ENCODE peak calls at places on chromosomes 12 and 14, in eight cellular contexts. One of them, this sample, is unnamed.

GRCh38 chr12:82299617-82300016 is 58.6 kb downstream of the CCDC59 start:
- DNase-seq in midbrain: no peak
- DNase-seq in HS-5: peak
- DNase-seq in stimulated activated CD4-positive, alpha-beta T cell treated with anti-CD3 and anti-CD28 coated beads, TNF-alpha, amount 100 ng/mL, for 24 hours: no peak
- DNase-seq in kidney epithelial cell: peak
- DNase-seq in mucosa of gallbladder: no peak
- DNase-seq in NCI-H2029 treated with DMSO at 0.1 percent for 48 hours: no peak
- DNase-seq in endothelial cell: no peak
- DNase-seq in this sample: no peak

GRCh38 chr12:13534645-13535398 is 338.3 kb downstream of the EMP1 start:
- DNase-seq in NCI-H2029 treated with DMSO at 0.1 percent for 48 hours: peak
- DNase-seq in mucosa of gallbladder: peak
- DNase-seq in endothelial cell: peak
- DNase-seq in HS-5: no peak
- DNase-seq in stimulated activated CD4-positive, alpha-beta T cell treated with anti-CD3 and anti-CD28 coated beads, TNF-alpha, amount 100 ng/mL, for 24 hours: peak
- DNase-seq in midbrain: peak
- DNase-seq in kidney epithelial cell: no peak
- DNase-seq in this sample: peak

GRCh38 chr12:31803306-31804184 is 74.7 kb upstream of the AMN1 start:
- DNase-seq in mucosa of gallbladder: no peak
- DNase-seq in endothelial cell: no peak
- DNase-seq in kidney epithelial cell: no peak
- DNase-seq in stimulated activated CD4-positive, alpha-beta T cell treated with anti-CD3 and anti-CD28 coated beads, TNF-alpha, amount 100 ng/mL, for 24 hours: no peak
- DNase-seq in NCI-H2029 treated with DMSO at 0.1 percent for 48 hours: no peak
- DNase-seq in midbrain: no peak
- DNase-seq in HS-5: no peak
- DNase-seq in this sample: no peak

GRCh38 chr14:62654641-62655040 is 390.6 kb downstream of the KCNH5 start:
- DNase-seq in kidney epithelial cell: no peak
- DNase-seq in mucosa of gallbladder: no peak
- DNase-seq in HS-5: no peak
- DNase-seq in midbrain: no peak
- DNase-seq in endothelial cell: no peak
- DNase-seq in stimulated activated CD4-positive, alpha-beta T cell treated with anti-CD3 and anti-CD28 coated beads, TNF-alpha, amount 100 ng/mL, for 24 hours: no peak
- DNase-seq in NCI-H2029 treated with DMSO at 0.1 percent for 48 hours: no peak
- DNase-seq in this sample: no peak

GRCh38 chr14:101128478-101129450 is 225.2 kb upstream of the RTL1 start:
- DNase-seq in kidney epithelial cell: no peak
- DNase-seq in endothelial cell: no peak
- DNase-seq in midbrain: no peak
- DNase-seq in HS-5: no peak
- DNase-seq in NCI-H2029 treated with DMSO at 0.1 percent for 48 hours: no peak
- DNase-seq in stimulated activated CD4-positive, alpha-beta T cell treated with anti-CD3 and anti-CD28 coated beads, TNF-alpha, amount 100 ng/mL, for 24 hours: no peak
- DNase-seq in mucosa of gallbladder: no peak
- DNase-seq in this sample: no peak

GRCh38 chr14:36771256-36771655 is 109.6 kb downstream of the PAX9 start:
- DNase-seq in NCI-H2029 treated with DMSO at 0.1 percent for 48 hours: peak
- DNase-seq in kidney epithelial cell: no peak
- DNase-seq in midbrain: no peak
- DNase-seq in endothelial cell: no peak
- DNase-seq in stimulated activated CD4-positive, alpha-beta T cell treated with anti-CD3 and anti-CD28 coated beads, TNF-alpha, amount 100 ng/mL, for 24 hours: no peak
- DNase-seq in HS-5: no peak
- DNase-seq in mucosa of gallbladder: peak
- DNase-seq in this sample: no peak

GRCh38 chr12:70695361-70696023 is 58.3 kb upstream of the PTPRB start:
- DNase-seq in stimulated activated CD4-positive, alpha-beta T cell treated with anti-CD3 and anti-CD28 coated beads, TNF-alpha, amount 100 ng/mL, for 24 hours: no peak
- DNase-seq in HS-5: no peak
- DNase-seq in midbrain: no peak
- DNase-seq in NCI-H2029 treated with DMSO at 0.1 percent for 48 hours: no peak
- DNase-seq in endothelial cell: no peak
- DNase-seq in mucosa of gallbladder: no peak
- DNase-seq in kidney epithelial cell: no peak
- DNase-seq in this sample: no peak

GRCh38 chr14:102603293-102603907 is 11.0 kb downstream of the RCOR1 start:
- DNase-seq in HS-5: no peak
- DNase-seq in midbrain: no peak
- DNase-seq in stimulated activated CD4-positive, alpha-beta T cell treated with anti-CD3 and anti-CD28 coated beads, TNF-alpha, amount 100 ng/mL, for 24 hours: no peak
- DNase-seq in NCI-H2029 treated with DMSO at 0.1 percent for 48 hours: no peak
- DNase-seq in endothelial cell: no peak
- DNase-seq in mucosa of gallbladder: no peak
- DNase-seq in kidney epithelial cell: no peak
- DNase-seq in this sample: no peak

GRCh38 chr12:25864287-25864686 is 94.2 kb upstream of the RASSF8 start:
- DNase-seq in NCI-H2029 treated with DMSO at 0.1 percent for 48 hours: no peak
- DNase-seq in endothelial cell: no peak
- DNase-seq in kidney epithelial cell: no peak
- DNase-seq in midbrain: no peak
- DNase-seq in HS-5: no peak
- DNase-seq in mucosa of gallbladder: no peak
- DNase-seq in stimulated activated CD4-positive, alpha-beta T cell treated with anti-CD3 and anti-CD28 coated beads, TNF-alpha, amount 100 ng/mL, for 24 hours: no peak
- DNase-seq in this sample: no peak

GRCh38 chr12:56385873-56386272 is 23.2 kb upstream of the APOF start:
- DNase-seq in mucosa of gallbladder: peak
- DNase-seq in endothelial cell: no peak
- DNase-seq in kidney epithelial cell: no peak
- DNase-seq in midbrain: no peak
- DNase-seq in HS-5: no peak
- DNase-seq in NCI-H2029 treated with DMSO at 0.1 percent for 48 hours: no peak
- DNase-seq in stimulated activated CD4-positive, alpha-beta T cell treated with anti-CD3 and anti-CD28 coated beads, TNF-alpha, amount 100 ng/mL, for 24 hours: no peak
- DNase-seq in this sample: no peak

GRCh38 chr14:72743626-72744025 is 150.3 kb downstream of the DPF3 start:
- DNase-seq in endothelial cell: no peak
- DNase-seq in NCI-H2029 treated with DMSO at 0.1 percent for 48 hours: no peak
- DNase-seq in HS-5: no peak
- DNase-seq in midbrain: peak
- DNase-seq in kidney epithelial cell: no peak
- DNase-seq in mucosa of gallbladder: peak
- DNase-seq in stimulated activated CD4-positive, alpha-beta T cell treated with anti-CD3 and anti-CD28 coated beads, TNF-alpha, amount 100 ng/mL, for 24 hours: no peak
- DNase-seq in this sample: no peak

GRCh38 chr14:97456958-97457357 is 659.8 kb downstream of the VRK1 start:
- DNase-seq in mucosa of gallbladder: no peak
- DNase-seq in midbrain: no peak
- DNase-seq in kidney epithelial cell: peak
- DNase-seq in stimulated activated CD4-positive, alpha-beta T cell treated with anti-CD3 and anti-CD28 coated beads, TNF-alpha, amount 100 ng/mL, for 24 hours: peak
- DNase-seq in endothelial cell: no peak
- DNase-seq in NCI-H2029 treated with DMSO at 0.1 percent for 48 hours: no peak
- DNase-seq in HS-5: no peak
- DNase-seq in this sample: no peak

GRCh38 chr14:100072783-100073346 is 7.6 kb downstream of the EVL start:
- DNase-seq in endothelial cell: no peak
- DNase-seq in stimulated activated CD4-positive, alpha-beta T cell treated with anti-CD3 and anti-CD28 coated beads, TNF-alpha, amount 100 ng/mL, for 24 hours: peak
- DNase-seq in NCI-H2029 treated with DMSO at 0.1 percent for 48 hours: no peak
- DNase-seq in midbrain: no peak
- DNase-seq in mucosa of gallbladder: peak
- DNase-seq in kidney epithelial cell: no peak
- DNase-seq in HS-5: no peak
- DNase-seq in this sample: no peak

GRCh38 chr12:109944975-109945374 is 44.9 kb downstream of the TCHP start:
- DNase-seq in stimulated activated CD4-positive, alpha-beta T cell treated with anti-CD3 and anti-CD28 coated beads, TNF-alpha, amount 100 ng/mL, for 24 hours: no peak
- DNase-seq in midbrain: no peak
- DNase-seq in NCI-H2029 treated with DMSO at 0.1 percent for 48 hours: no peak
- DNase-seq in kidney epithelial cell: no peak
- DNase-seq in mucosa of gallbladder: peak
- DNase-seq in HS-5: no peak
- DNase-seq in endothelial cell: peak
- DNase-seq in this sample: peak

GRCh38 chr14:50381823-50382287 is 14.8 kb downstream of the CDKL1 start:
- DNase-seq in HS-5: no peak
- DNase-seq in midbrain: no peak
- DNase-seq in NCI-H2029 treated with DMSO at 0.1 percent for 48 hours: no peak
- DNase-seq in stimulated activated CD4-positive, alpha-beta T cell treated with anti-CD3 and anti-CD28 coated beads, TNF-alpha, amount 100 ng/mL, for 24 hours: no peak
- DNase-seq in kidney epithelial cell: peak
- DNase-seq in endothelial cell: no peak
- DNase-seq in mucosa of gallbladder: no peak
- DNase-seq in this sample: no peak

GRCh38 chr12:26678697-26679660 is 154.0 kb downstream of the ITPR2 start:
- DNase-seq in endothelial cell: no peak
- DNase-seq in mucosa of gallbladder: no peak
- DNase-seq in stimulated activated CD4-positive, alpha-beta T cell treated with anti-CD3 and anti-CD28 coated beads, TNF-alpha, amount 100 ng/mL, for 24 hours: no peak
- DNase-seq in NCI-H2029 treated with DMSO at 0.1 percent for 48 hours: no peak
- DNase-seq in kidney epithelial cell: no peak
- DNase-seq in midbrain: no peak
- DNase-seq in HS-5: no peak
- DNase-seq in this sample: peak

GRCh38 chr12:25992026-25992782 is 33.7 kb downstream of the RASSF8 start:
- DNase-seq in kidney epithelial cell: no peak
- DNase-seq in midbrain: no peak
- DNase-seq in endothelial cell: no peak
- DNase-seq in stimulated activated CD4-positive, alpha-beta T cell treated with anti-CD3 and anti-CD28 coated beads, TNF-alpha, amount 100 ng/mL, for 24 hours: no peak
- DNase-seq in HS-5: no peak
- DNase-seq in NCI-H2029 treated with DMSO at 0.1 percent for 48 hours: no peak
- DNase-seq in mucosa of gallbladder: no peak
- DNase-seq in this sample: no peak

GRCh38 chr12:119742700-119743099 is 74.8 kb downstream of the PRKAB1 start:
- DNase-seq in stimulated activated CD4-positive, alpha-beta T cell treated with anti-CD3 and anti-CD28 coated beads, TNF-alpha, amount 100 ng/mL, for 24 hours: no peak
- DNase-seq in NCI-H2029 treated with DMSO at 0.1 percent for 48 hours: no peak
- DNase-seq in endothelial cell: no peak
- DNase-seq in mucosa of gallbladder: no peak
- DNase-seq in kidney epithelial cell: no peak
- DNase-seq in midbrain: peak
- DNase-seq in HS-5: no peak
- DNase-seq in this sample: no peak

GRCh38 chr12:103840399-103840880 is 594 bp downstream of the NT5DC3 start:
- DNase-seq in mucosa of gallbladder: no peak
- DNase-seq in stimulated activated CD4-positive, alpha-beta T cell treated with anti-CD3 and anti-CD28 coated beads, TNF-alpha, amount 100 ng/mL, for 24 hours: peak
- DNase-seq in endothelial cell: peak
- DNase-seq in midbrain: no peak
- DNase-seq in NCI-H2029 treated with DMSO at 0.1 percent for 48 hours: no peak
- DNase-seq in kidney epithelial cell: no peak
- DNase-seq in HS-5: no peak
- DNase-seq in this sample: no peak

GRCh38 chr12:6533653-6534157 is 612 bp upstream of the GAPDH start:
- DNase-seq in HS-5: no peak
- DNase-seq in midbrain: peak
- DNase-seq in NCI-H2029 treated with DMSO at 0.1 percent for 48 hours: peak
- DNase-seq in kidney epithelial cell: no peak
- DNase-seq in stimulated activated CD4-positive, alpha-beta T cell treated with anti-CD3 and anti-CD28 coated beads, TNF-alpha, amount 100 ng/mL, for 24 hours: peak
- DNase-seq in mucosa of gallbladder: peak
- DNase-seq in endothelial cell: peak
- DNase-seq in this sample: no peak

GRCh38 chr12:7937867-7938506 is 2.0 kb upstream of the SLC2A3 start:
- DNase-seq in midbrain: no peak
- DNase-seq in NCI-H2029 treated with DMSO at 0.1 percent for 48 hours: peak
- DNase-seq in endothelial cell: no peak
- DNase-seq in mucosa of gallbladder: no peak
- DNase-seq in stimulated activated CD4-positive, alpha-beta T cell treated with anti-CD3 and anti-CD28 coated beads, TNF-alpha, amount 100 ng/mL, for 24 hours: no peak
- DNase-seq in kidney epithelial cell: no peak
- DNase-seq in HS-5: no peak
- DNase-seq in this sample: no peak

GRCh38 chr14:105400016-105400415 is 1.7 kb downstream of the TEX22 start:
- DNase-seq in NCI-H2029 treated with DMSO at 0.1 percent for 48 hours: no peak
- DNase-seq in stimulated activated CD4-positive, alpha-beta T cell treated with anti-CD3 and anti-CD28 coated beads, TNF-alpha, amount 100 ng/mL, for 24 hours: no peak
- DNase-seq in kidney epithelial cell: no peak
- DNase-seq in mucosa of gallbladder: no peak
- DNase-seq in endothelial cell: no peak
- DNase-seq in midbrain: no peak
- DNase-seq in HS-5: no peak
- DNase-seq in this sample: no peak

GRCh38 chr12:62210422-62210821 is 49.8 kb upstream of the USP15 start:
- DNase-seq in HS-5: no peak
- DNase-seq in endothelial cell: peak
- DNase-seq in NCI-H2029 treated with DMSO at 0.1 percent for 48 hours: no peak
- DNase-seq in kidney epithelial cell: no peak
- DNase-seq in mucosa of gallbladder: peak
- DNase-seq in midbrain: peak
- DNase-seq in stimulated activated CD4-positive, alpha-beta T cell treated with anti-CD3 and anti-CD28 coated beads, TNF-alpha, amount 100 ng/mL, for 24 hours: peak
- DNase-seq in this sample: no peak

GRCh38 chr14:75650253-75651058 is 10.2 kb downstream of the ERG28 start:
- DNase-seq in NCI-H2029 treated with DMSO at 0.1 percent for 48 hours: no peak
- DNase-seq in midbrain: no peak
- DNase-seq in HS-5: no peak
- DNase-seq in kidney epithelial cell: no peak
- DNase-seq in stimulated activated CD4-positive, alpha-beta T cell treated with anti-CD3 and anti-CD28 coated beads, TNF-alpha, amount 100 ng/mL, for 24 hours: no peak
- DNase-seq in mucosa of gallbladder: no peak
- DNase-seq in endothelial cell: no peak
- DNase-seq in this sample: no peak

GRCh38 chr12:126493366-126494108 is 1428.3 kb downstream of the AACS start:
- DNase-seq in HS-5: peak
- DNase-seq in kidney epithelial cell: no peak
- DNase-seq in mucosa of gallbladder: no peak
- DNase-seq in NCI-H2029 treated with DMSO at 0.1 percent for 48 hours: no peak
- DNase-seq in midbrain: no peak
- DNase-seq in endothelial cell: no peak
- DNase-seq in stimulated activated CD4-positive, alpha-beta T cell treated with anti-CD3 and anti-CD28 coated beads, TNF-alpha, amount 100 ng/mL, for 24 hours: no peak
- DNase-seq in this sample: no peak

GRCh38 chr12:124828264-124829007 is 35.2 kb downstream of the SCARB1 start:
- DNase-seq in stimulated activated CD4-positive, alpha-beta T cell treated with anti-CD3 and anti-CD28 coated beads, TNF-alpha, amount 100 ng/mL, for 24 hours: no peak
- DNase-seq in mucosa of gallbladder: peak
- DNase-seq in kidney epithelial cell: peak
- DNase-seq in HS-5: no peak
- DNase-seq in midbrain: no peak
- DNase-seq in NCI-H2029 treated with DMSO at 0.1 percent for 48 hours: no peak
- DNase-seq in endothelial cell: no peak
- DNase-seq in this sample: no peak

GRCh38 chr14:93030761-93031160 is 85.0 kb downstream of the ITPK1 start:
- DNase-seq in midbrain: no peak
- DNase-seq in HS-5: no peak
- DNase-seq in mucosa of gallbladder: no peak
- DNase-seq in endothelial cell: no peak
- DNase-seq in kidney epithelial cell: no peak
- DNase-seq in stimulated activated CD4-positive, alpha-beta T cell treated with anti-CD3 and anti-CD28 coated beads, TNF-alpha, amount 100 ng/mL, for 24 hours: no peak
- DNase-seq in NCI-H2029 treated with DMSO at 0.1 percent for 48 hours: no peak
- DNase-seq in this sample: no peak

GRCh38 chr12:56808954-56809353 is 45.8 kb downstream of the HSD17B6 start:
- DNase-seq in mucosa of gallbladder: no peak
- DNase-seq in NCI-H2029 treated with DMSO at 0.1 percent for 48 hours: no peak
- DNase-seq in endothelial cell: no peak
- DNase-seq in stimulated activated CD4-positive, alpha-beta T cell treated with anti-CD3 and anti-CD28 coated beads, TNF-alpha, amount 100 ng/mL, for 24 hours: no peak
- DNase-seq in kidney epithelial cell: no peak
- DNase-seq in HS-5: no peak
- DNase-seq in midbrain: no peak
- DNase-seq in this sample: no peak

GRCh38 chr14:102749833-102750775 is 27.1 kb upstream of the TRAF3 start:
- DNase-seq in kidney epithelial cell: no peak
- DNase-seq in stimulated activated CD4-positive, alpha-beta T cell treated with anti-CD3 and anti-CD28 coated beads, TNF-alpha, amount 100 ng/mL, for 24 hours: no peak
- DNase-seq in HS-5: no peak
- DNase-seq in NCI-H2029 treated with DMSO at 0.1 percent for 48 hours: no peak
- DNase-seq in midbrain: no peak
- DNase-seq in mucosa of gallbladder: no peak
- DNase-seq in endothelial cell: no peak
- DNase-seq in this sample: no peak

GRCh38 chr12:50017047-50017446 is 8.2 kb downstream of the RACGAP1 start:
- DNase-seq in HS-5: peak
- DNase-seq in NCI-H2029 treated with DMSO at 0.1 percent for 48 hours: no peak
- DNase-seq in mucosa of gallbladder: peak
- DNase-seq in kidney epithelial cell: no peak
- DNase-seq in stimulated activated CD4-positive, alpha-beta T cell treated with anti-CD3 and anti-CD28 coated beads, TNF-alpha, amount 100 ng/mL, for 24 hours: no peak
- DNase-seq in endothelial cell: no peak
- DNase-seq in midbrain: peak
- DNase-seq in this sample: no peak

GRCh38 chr14:36661506-36662257 is at the start of gene PAX9:
- DNase-seq in midbrain: peak
- DNase-seq in endothelial cell: peak
- DNase-seq in kidney epithelial cell: peak
- DNase-seq in NCI-H2029 treated with DMSO at 0.1 percent for 48 hours: peak
- DNase-seq in stimulated activated CD4-positive, alpha-beta T cell treated with anti-CD3 and anti-CD28 coated beads, TNF-alpha, amount 100 ng/mL, for 24 hours: peak
- DNase-seq in HS-5: peak
- DNase-seq in mucosa of gallbladder: peak
- DNase-seq in this sample: no peak

GRCh38 chr14:49727171-49727570 is 34.3 kb downstream of the KLHDC1 start:
- DNase-seq in stimulated activated CD4-positive, alpha-beta T cell treated with anti-CD3 and anti-CD28 coated beads, TNF-alpha, amount 100 ng/mL, for 24 hours: no peak
- DNase-seq in endothelial cell: no peak
- DNase-seq in NCI-H2029 treated with DMSO at 0.1 percent for 48 hours: no peak
- DNase-seq in HS-5: no peak
- DNase-seq in mucosa of gallbladder: no peak
- DNase-seq in midbrain: no peak
- DNase-seq in kidney epithelial cell: no peak
- DNase-seq in this sample: no peak

GRCh38 chr12:11949738-11950403 is 120.9 kb upstream of the BCL2L14 start:
- DNase-seq in HS-5: no peak
- DNase-seq in midbrain: peak
- DNase-seq in stimulated activated CD4-positive, alpha-beta T cell treated with anti-CD3 and anti-CD28 coated beads, TNF-alpha, amount 100 ng/mL, for 24 hours: no peak
- DNase-seq in kidney epithelial cell: no peak
- DNase-seq in mucosa of gallbladder: peak
- DNase-seq in endothelial cell: no peak
- DNase-seq in NCI-H2029 treated with DMSO at 0.1 percent for 48 hours: peak
- DNase-seq in this sample: no peak

GRCh38 chr12:95215925-95216324 is 1.3 kb downstream of the FGD6 start:
- DNase-seq in NCI-H2029 treated with DMSO at 0.1 percent for 48 hours: no peak
- DNase-seq in kidney epithelial cell: no peak
- DNase-seq in HS-5: no peak
- DNase-seq in stimulated activated CD4-positive, alpha-beta T cell treated with anti-CD3 and anti-CD28 coated beads, TNF-alpha, amount 100 ng/mL, for 24 hours: no peak
- DNase-seq in midbrain: no peak
- DNase-seq in endothelial cell: no peak
- DNase-seq in mucosa of gallbladder: no peak
- DNase-seq in this sample: no peak